ENCODE peak calls at places on chromosome 6, in seven cellular contexts. D is IMR-90; Z is CD4-positive, alpha-beta T cell; Y is endothelial cell; O is fibroblast of mammary gland; B is left ventricle myocardium inferior; R is fibroblast of lung. T is an unnamed sample.

GRCh38 chr6:53244958-53245357 is 96.3 kb upstream of the GCM1 start:
- DNase-seq in Y (no peak), B (no peak), D (no peak), O (no peak), R (no peak), Z (no peak), T (no peak)

GRCh38 chr6:119443993-119444641 is 94.6 kb upstream of the MAN1A1 start:
- DNase-seq in B (no peak), D (peak), O (peak), R (peak), Z (no peak), Y (no peak), T (no peak)

GRCh38 chr6:43817192-43817591 is 47.2 kb downstream of the VEGFA start:
- DNase-seq in Z (no peak), B (peak), Y (peak), D (peak), R (peak), O (peak), T (peak)

GRCh38 chr6:91879346-91879995 is 1292.6 kb upstream of the MAP3K7 start:
- DNase-seq in Z (no peak), R (no peak), Y (no peak), B (no peak), D (no peak), O (no peak), T (no peak)

GRCh38 chr6:105272783-105273182 is 93.0 kb upstream of the POPDC3 start:
- DNase-seq in O (peak), Z (no peak), R (peak), Y (no peak), B (no peak), D (peak), T (no peak)

GRCh38 chr6:159311618-159312017 is 142.4 kb downstream of the FNDC1 start:
- DNase-seq in Y (no peak), B (no peak), D (no peak), O (no peak), Z (no peak), R (no peak), T (no peak)

GRCh38 chr6:123962508-123962907 is 158.8 kb downstream of the NKAIN2 start:
- DNase-seq in B (no peak), O (no peak), Z (no peak), D (no peak), R (no peak), Y (no peak), T (no peak)

GRCh38 chr6:166393535-166393823 is 10.7 kb upstream of the MPC1 start:
- DNase-seq in B (no peak), O (no peak), Y (no peak), D (no peak), R (no peak), Z (no peak), T (no peak)

GRCh38 chr6:81075974-81076373 is 676.5 kb downstream of the TENT5A start:
- DNase-seq in O (peak), D (peak), R (peak), B (no peak), Z (no peak), Y (peak), T (peak)

GRCh38 chr6:40774932-40775331 is 187.8 kb upstream of the LRFN2 start:
- DNase-seq in Y (no peak), R (no peak), B (no peak), O (no peak), Z (no peak), D (no peak), T (no peak)
- TF ChIP-seq CTCF in Y (no peak), R (no peak), B (no peak), O (no peak), Z (no peak), D (no peak), T (peak)

GRCh38 chr6:130825772-130826441 is 1.3 kb upstream of the SMLR1 start:
- DNase-seq in B (no peak), R (no peak), O (no peak), Z (no peak), Y (no peak), D (no peak), T (no peak)
- TF ChIP-seq CTCF in B (no peak), R (no peak), O (no peak), Z (no peak), Y (no peak), D (no peak), T (no peak)

GRCh38 chr6:109736273-109737031 is 45.4 kb downstream of the FIG4 start:
- DNase-seq in Z (no peak), D (peak), O (no peak), B (no peak), Y (no peak), R (no peak), T (no peak)
- TF ChIP-seq CTCF in Z (no peak), D (no peak), O (no peak), B (no peak), Y (no peak), R (no peak), T (no peak)

DNA sequence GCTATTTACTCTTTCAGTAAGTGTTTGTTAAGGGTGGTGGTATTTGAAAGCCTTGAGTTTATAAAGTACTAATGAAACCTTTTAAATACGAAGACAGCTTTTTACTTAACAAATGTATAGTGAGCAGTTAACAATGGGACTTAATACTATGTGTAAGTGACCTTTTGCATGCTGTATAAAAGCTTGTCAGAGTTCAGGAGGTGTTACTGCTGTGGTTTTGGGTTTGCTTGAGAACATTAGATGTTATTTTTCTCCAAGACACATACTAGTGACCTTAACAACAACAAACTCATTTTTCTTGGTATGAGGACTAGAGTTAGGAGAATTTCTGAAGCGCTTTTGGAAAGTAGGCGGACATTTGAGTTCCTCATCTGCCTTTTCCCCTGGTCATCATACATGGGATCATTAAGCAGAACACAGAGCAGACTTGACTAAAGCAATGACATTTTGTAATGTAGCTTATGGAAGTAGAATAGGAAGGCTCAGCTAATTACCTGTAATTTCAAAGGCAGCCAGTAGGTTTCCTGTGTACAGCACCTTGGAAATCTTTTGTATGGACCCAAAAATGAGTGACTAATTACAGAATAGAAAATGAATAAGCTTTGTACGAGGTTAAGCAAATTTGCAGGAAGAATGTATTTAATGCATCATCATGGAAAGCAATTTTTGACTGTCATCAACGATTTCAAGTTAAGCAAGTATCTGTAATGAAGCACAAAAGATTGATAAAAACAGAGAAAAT is 14.1 kb downstream of the CDYL start:
- DNase-seq in B (no peak), D (no peak), R (no peak), Z (no peak), O (no peak), Y (no peak), T (no peak)
- TF ChIP-seq CTCF in B (no peak), D (peak), R (no peak), Z (no peak), O (peak), Y (peak), T (peak)

GRCh38 chr6:139372326-139373153 is 1.9 kb downstream of the CITED2 start:
- DNase-seq in B (no peak), Z (no peak), O (peak), Y (no peak), R (peak), D (peak), T (peak)

GRCh38 chr6:139375239-139376053 is 998 bp upstream of the CITED2 start:
- DNase-seq in Y (peak), B (peak), R (peak), O (peak), D (peak), Z (peak), T (peak)

GRCh38 chr6:139374357-139375238 is at the start of gene CITED2:
- DNase-seq in R (peak), Z (peak), D (peak), O (peak), B (peak), Y (peak), T (peak)

GRCh38 chr6:139373154-139373927 is 1.1 kb downstream of the CITED2 start:
- DNase-seq in D (peak), Y (peak), O (peak), B (peak), Z (peak), R (peak), T (peak)

DNA sequence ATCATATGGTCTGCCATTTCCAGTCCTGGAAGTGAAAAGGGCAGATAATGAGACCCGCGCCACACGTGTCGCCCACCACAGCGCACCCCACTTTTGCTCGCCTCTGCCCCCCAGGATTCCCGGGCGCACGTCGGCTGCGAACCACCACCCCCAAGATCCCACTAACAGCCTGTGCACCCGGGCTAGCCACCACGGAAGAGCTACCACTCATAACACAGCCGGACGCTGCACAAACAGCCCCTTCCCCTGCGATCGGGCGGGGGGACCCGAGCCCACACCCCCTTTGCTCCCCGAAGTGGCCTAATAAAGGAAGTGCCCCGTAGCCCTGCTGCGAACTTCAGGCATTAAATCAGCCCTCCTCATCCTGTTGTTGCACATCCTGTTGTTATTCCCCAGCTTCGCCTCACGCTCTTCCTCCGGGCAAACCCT is 506 bp downstream of the CITED2 start:
- DNase-seq in D (no peak), O (no peak), B (no peak), Y (no peak), Z (no peak), R (no peak), T (no peak)
- TF ChIP-seq CTCF in D (no peak), O (no peak), B (no peak), Y (no peak), Z (no peak), R (no peak), T (no peak)

GRCh38 chr6:27061235-27061993 is 186.1 kb upstream of the PRSS16 start:
- DNase-seq in D (no peak), Y (no peak), Z (no peak), R (no peak), O (no peak), B (no peak), T (no peak)

GRCh38 chr6:27066381-27066780 is 181.1 kb upstream of the PRSS16 start:
- DNase-seq in Z (no peak), B (no peak), Y (no peak), D (no peak), O (no peak), R (no peak), T (no peak)

GRCh38 chr6:27059621-27060425 is 187.7 kb upstream of the PRSS16 start:
- DNase-seq in B (no peak), Z (no peak), O (peak), R (no peak), Y (no peak), D (peak), T (no peak)

GRCh38 chr6:27065183-27065582 is 182.3 kb upstream of the PRSS16 start:
- DNase-seq in R (no peak), B (no peak), Z (no peak), Y (no peak), O (no peak), D (no peak), T (no peak)

DNA sequence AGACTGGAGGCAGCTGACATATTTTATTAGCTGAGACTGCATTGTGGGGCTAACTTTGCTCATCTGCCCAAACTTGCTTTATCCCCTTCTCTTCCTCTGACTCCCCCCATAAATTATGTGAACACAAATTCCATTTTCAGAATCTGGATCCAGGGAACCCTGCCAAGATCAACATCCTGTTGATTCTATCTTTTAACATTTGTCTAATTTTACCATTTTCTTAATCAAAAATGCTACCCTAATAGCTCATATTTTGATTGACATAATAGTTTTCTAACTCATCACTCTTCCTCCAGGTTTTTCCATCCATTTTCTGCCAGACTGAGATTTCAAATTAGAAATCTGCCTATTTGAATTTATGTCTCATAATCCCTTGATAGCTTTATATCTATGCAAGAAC is 184.7 kb upstream of the PRSS16 start:
- DNase-seq in D (no peak), Y (no peak), Z (no peak), B (no peak), O (no peak), R (no peak), T (no peak)
- TF ChIP-seq CTCF in D (no peak), Y (no peak), Z (no peak), B (no peak), O (no peak), R (no peak), T (no peak)

GRCh38 chr6:127342946-127343752 is at the start of gene ECHDC1:
- DNase-seq in Y (peak), D (peak), R (peak), Z (peak), B (peak), O (peak), T (peak)
- TF ChIP-seq CTCF in Y (no peak), D (peak), R (no peak), Z (no peak), B (no peak), O (no peak), T (no peak)

GRCh38 chr6:79225718-79226117 is 8.8 kb downstream of the HMGN3 start:
- DNase-seq in Y (no peak), Z (no peak), D (peak), O (no peak), R (peak), B (no peak), T (no peak)
- TF ChIP-seq CTCF in Y (no peak), Z (no peak), D (no peak), O (no peak), R (no peak), B (no peak), T (no peak)

DNA sequence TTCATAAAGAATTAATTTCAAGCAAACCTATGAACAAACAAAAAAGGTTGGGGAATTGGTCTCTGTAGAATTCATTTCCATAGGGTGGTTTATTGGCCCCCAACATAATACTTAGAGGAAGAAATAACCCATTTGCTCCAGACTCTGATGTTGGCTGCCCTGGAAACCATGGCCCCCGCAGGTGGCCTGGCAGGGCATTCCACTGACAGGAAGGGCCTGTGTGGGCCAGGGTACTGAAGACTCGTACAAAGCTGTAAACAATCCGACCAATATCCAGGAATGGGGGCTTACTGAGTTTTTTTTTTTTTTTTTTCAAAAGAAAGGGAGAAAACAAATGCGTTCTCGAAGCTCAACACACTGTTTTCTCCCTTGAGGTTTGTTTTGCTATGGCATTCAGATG is 59.5 kb downstream of the CLIC5 start:
- DNase-seq in R (no peak), D (no peak), Z (no peak), Y (no peak), B (no peak), O (no peak), T (no peak)
- TF ChIP-seq CTCF in R (no peak), D (no peak), Z (no peak), Y (no peak), B (no peak), O (no peak), T (no peak)

GRCh38 chr6:17932362-17932852 is 55.0 kb downstream of the KIF13A start:
- DNase-seq in Z (no peak), O (peak), R (peak), Y (no peak), B (peak), D (peak), T (no peak)
- TF ChIP-seq CTCF in Z (no peak), O (no peak), R (no peak), Y (no peak), B (no peak), D (no peak), T (no peak)

T was measured in A673.